ENCODE peak calls at places on chromosome 15, in five cellular contexts. X, U, B, G and V are unnamed samples.

GRCh38 chr15:45458746-45459403 is 63.7 kb downstream of the SLC30A4 start:
- DNase-seq in X (no peak), U (peak; percentile 67), B (peak; percentile 51), G (peak; percentile 82), V (no peak)

GRCh38 chr15:51097553-51098330 is 3.0 kb upstream of the TNFAIP8L3 start:
- DNase-seq in B (peak; percentile 76), G (no peak), U (no peak), X (no peak), V (peak; percentile 35)

GRCh38 chr15:101491739-101492640 is 2.5 kb upstream of the PCSK6 start:
- DNase-seq in U (no peak), B (no peak), G (no peak), X (no peak), V (no peak)

GRCh38 chr15:29220852-29221251 is 48.8 kb downstream of the NSMCE3 start:
- DNase-seq in B (no peak), G (no peak), U (no peak), X (no peak), V (no peak)

GRCh38 chr15:81152339-81152738 is 18.3 kb downstream of the CFAP161 start:
- DNase-seq in U (no peak), G (no peak), B (no peak), X (no peak), V (no peak)

GRCh38 chr15:67700023-67700422 is 125.3 kb upstream of the SKOR1 start:
- DNase-seq in B (no peak), X (no peak), G (no peak), U (no peak), V (no peak)

GRCh38 chr15:88989578-88989977 is 76.4 kb upstream of the MFGE8 start:
- DNase-seq in B (peak; percentile 39), G (no peak), U (no peak), X (no peak), V (no peak)

GRCh38 chr15:96343529-96344072 is 13.1 kb downstream of the NR2F2 start:
- DNase-seq in B (peak; percentile 56), X (no peak), G (no peak), U (no peak), V (no peak)

GRCh38 chr15:83248151-83248851 is 36.2 kb downstream of the BNC1 start:
- DNase-seq in G (no peak), B (peak; percentile 85), X (no peak), U (no peak), V (peak; percentile 57)

GRCh38 chr15:40739042-40739441 is 16.0 kb downstream of the RMDN3 start:
- DNase-seq in U (no peak), B (no peak), G (no peak), X (no peak), V (no peak)